ENCODE peak calls at places on chromosome 11, in eight cellular contexts. One of them, this sample, is unnamed.

GRCh38 chr11:122659676-122660571 is 4.4 kb downstream of the UBASH3B start:
- DNase-seq in ovary: no peak
- DNase-seq in IMR-90: no peak
- DNase-seq in body of pancreas: no peak
- DNase-seq in heart left ventricle: no peak
- DNase-seq in tibial nerve: no peak
- DNase-seq in A549: no peak
- DNase-seq in spleen: no peak
- DNase-seq in this sample: no peak

GRCh38 chr11:128757886-128758612 is 64.2 kb downstream of the FLI1 start:
- DNase-seq in ovary: no peak
- DNase-seq in IMR-90: no peak
- DNase-seq in body of pancreas: no peak
- DNase-seq in heart left ventricle: no peak
- DNase-seq in tibial nerve: no peak
- DNase-seq in A549: no peak
- DNase-seq in spleen: peak
- DNase-seq in this sample: no peak

GRCh38 chr11:46309669-46310288 is 32.3 kb downstream of the CREB3L1 start:
- DNase-seq in ovary: no peak
- DNase-seq in IMR-90: no peak
- DNase-seq in body of pancreas: no peak
- DNase-seq in heart left ventricle: no peak
- DNase-seq in tibial nerve: no peak
- DNase-seq in A549: no peak
- DNase-seq in spleen: no peak
- DNase-seq in this sample: no peak

GRCh38 chr11:78265326-78265725 is 76.6 kb downstream of the USP35 start:
- DNase-seq in ovary: no peak
- DNase-seq in IMR-90: peak
- DNase-seq in body of pancreas: no peak
- DNase-seq in heart left ventricle: no peak
- DNase-seq in tibial nerve: no peak
- DNase-seq in A549: no peak
- DNase-seq in spleen: no peak
- DNase-seq in this sample: no peak

GRCh38 chr11:35629914-35630313 is 11.7 kb downstream of the FJX1 start:
- DNase-seq in ovary: no peak
- DNase-seq in IMR-90: peak
- DNase-seq in body of pancreas: no peak
- DNase-seq in heart left ventricle: no peak
- DNase-seq in tibial nerve: no peak
- DNase-seq in A549: peak
- DNase-seq in spleen: no peak
- DNase-seq in this sample: no peak

GRCh38 chr11:31641477-31642062 is 132.0 kb downstream of the ELP4 start:
- DNase-seq in ovary: no peak
- DNase-seq in IMR-90: peak
- DNase-seq in body of pancreas: peak
- DNase-seq in heart left ventricle: no peak
- DNase-seq in tibial nerve: no peak
- DNase-seq in A549: peak
- DNase-seq in spleen: no peak
- DNase-seq in this sample: no peak

GRCh38 chr11:94398101-94398500 is 3.1 kb downstream of the GPR83 start:
- DNase-seq in ovary: no peak
- DNase-seq in IMR-90: no peak
- DNase-seq in body of pancreas: no peak
- DNase-seq in heart left ventricle: no peak
- DNase-seq in tibial nerve: no peak
- DNase-seq in A549: no peak
- DNase-seq in spleen: no peak
- DNase-seq in this sample: no peak

GRCh38 chr11:79052539-79052938 is 388.3 kb downstream of the TENM4 start:
- DNase-seq in ovary: no peak
- DNase-seq in IMR-90: no peak
- DNase-seq in body of pancreas: peak
- DNase-seq in heart left ventricle: no peak
- DNase-seq in tibial nerve: no peak
- DNase-seq in A549: no peak
- DNase-seq in spleen: no peak
- DNase-seq in this sample: no peak

GRCh38 chr11:17014774-17015638 is 792 bp upstream of the PLEKHA7 start:
- DNase-seq in ovary: no peak
- DNase-seq in IMR-90: no peak
- DNase-seq in body of pancreas: peak
- DNase-seq in heart left ventricle: no peak
- DNase-seq in tibial nerve: peak
- DNase-seq in A549: peak
- DNase-seq in spleen: no peak
- DNase-seq in this sample: no peak

GRCh38 chr11:12287009-12287373 is 90.4 kb upstream of the PARVA start:
- DNase-seq in ovary: peak
- DNase-seq in IMR-90: peak
- DNase-seq in body of pancreas: no peak
- DNase-seq in heart left ventricle: peak
- DNase-seq in tibial nerve: peak
- DNase-seq in A549: peak
- DNase-seq in spleen: no peak
- DNase-seq in this sample: peak

GRCh38 chr11:29962243-29962642 is 54.6 kb downstream of the KCNA4 start:
- DNase-seq in ovary: no peak
- DNase-seq in IMR-90: no peak
- DNase-seq in body of pancreas: no peak
- DNase-seq in heart left ventricle: no peak
- DNase-seq in tibial nerve: no peak
- DNase-seq in A549: no peak
- DNase-seq in spleen: no peak
- DNase-seq in this sample: no peak

GRCh38 chr11:119195680-119196079 is 10.4 kb downstream of the NHERF4 start:
- DNase-seq in ovary: no peak
- DNase-seq in IMR-90: peak
- DNase-seq in body of pancreas: peak
- DNase-seq in heart left ventricle: no peak
- DNase-seq in tibial nerve: no peak
- DNase-seq in A549: peak
- DNase-seq in spleen: peak
- DNase-seq in this sample: no peak

GRCh38 chr11:106344392-106344791 is 266.9 kb downstream of the AASDHPPT start:
- DNase-seq in ovary: no peak
- DNase-seq in IMR-90: peak
- DNase-seq in body of pancreas: no peak
- DNase-seq in heart left ventricle: no peak
- DNase-seq in tibial nerve: no peak
- DNase-seq in A549: no peak
- DNase-seq in spleen: no peak
- DNase-seq in this sample: no peak

GRCh38 chr11:7613394-7613720 is 59.9 kb downstream of the CYB5R2 start:
- DNase-seq in ovary: no peak
- DNase-seq in IMR-90: no peak
- DNase-seq in body of pancreas: no peak
- DNase-seq in heart left ventricle: no peak
- DNase-seq in tibial nerve: no peak
- DNase-seq in A549: no peak
- DNase-seq in spleen: no peak
- DNase-seq in this sample: no peak

GRCh38 chr11:115411114-115411513 is 93.1 kb downstream of the CADM1 start:
- DNase-seq in ovary: no peak
- DNase-seq in IMR-90: no peak
- DNase-seq in body of pancreas: no peak
- DNase-seq in heart left ventricle: no peak
- DNase-seq in tibial nerve: no peak
- DNase-seq in A549: no peak
- DNase-seq in spleen: no peak
- DNase-seq in this sample: no peak

GRCh38 chr11:115420524-115420923 is 83.7 kb downstream of the CADM1 start:
- DNase-seq in ovary: no peak
- DNase-seq in IMR-90: no peak
- DNase-seq in body of pancreas: no peak
- DNase-seq in heart left ventricle: no peak
- DNase-seq in tibial nerve: no peak
- DNase-seq in A549: no peak
- DNase-seq in spleen: no peak
- DNase-seq in this sample: no peak

GRCh38 chr11:115418626-115419025 is 85.6 kb downstream of the CADM1 start:
- DNase-seq in ovary: no peak
- DNase-seq in IMR-90: no peak
- DNase-seq in body of pancreas: no peak
- DNase-seq in heart left ventricle: no peak
- DNase-seq in tibial nerve: no peak
- DNase-seq in A549: no peak
- DNase-seq in spleen: no peak
- DNase-seq in this sample: no peak

GRCh38 chr11:115418081-115418480 is 86.1 kb downstream of the CADM1 start:
- DNase-seq in ovary: no peak
- DNase-seq in IMR-90: no peak
- DNase-seq in body of pancreas: no peak
- DNase-seq in heart left ventricle: no peak
- DNase-seq in tibial nerve: no peak
- DNase-seq in A549: no peak
- DNase-seq in spleen: no peak
- DNase-seq in this sample: no peak

GRCh38 chr11:115415939-115416338 is 88.3 kb downstream of the CADM1 start:
- DNase-seq in ovary: no peak
- DNase-seq in IMR-90: no peak
- DNase-seq in body of pancreas: no peak
- DNase-seq in heart left ventricle: no peak
- DNase-seq in tibial nerve: no peak
- DNase-seq in A549: no peak
- DNase-seq in spleen: no peak
- DNase-seq in this sample: no peak
- TF ChIP-seq POLR2A in ovary: no peak
- TF ChIP-seq POLR2A in IMR-90: no peak
- TF ChIP-seq POLR2A in body of pancreas: no peak
- TF ChIP-seq POLR2A in heart left ventricle: no peak
- TF ChIP-seq POLR2A in tibial nerve: no peak
- TF ChIP-seq POLR2A in A549: no peak
- TF ChIP-seq POLR2A in spleen: no peak
- TF ChIP-seq POLR2A in this sample: no peak

DNA sequence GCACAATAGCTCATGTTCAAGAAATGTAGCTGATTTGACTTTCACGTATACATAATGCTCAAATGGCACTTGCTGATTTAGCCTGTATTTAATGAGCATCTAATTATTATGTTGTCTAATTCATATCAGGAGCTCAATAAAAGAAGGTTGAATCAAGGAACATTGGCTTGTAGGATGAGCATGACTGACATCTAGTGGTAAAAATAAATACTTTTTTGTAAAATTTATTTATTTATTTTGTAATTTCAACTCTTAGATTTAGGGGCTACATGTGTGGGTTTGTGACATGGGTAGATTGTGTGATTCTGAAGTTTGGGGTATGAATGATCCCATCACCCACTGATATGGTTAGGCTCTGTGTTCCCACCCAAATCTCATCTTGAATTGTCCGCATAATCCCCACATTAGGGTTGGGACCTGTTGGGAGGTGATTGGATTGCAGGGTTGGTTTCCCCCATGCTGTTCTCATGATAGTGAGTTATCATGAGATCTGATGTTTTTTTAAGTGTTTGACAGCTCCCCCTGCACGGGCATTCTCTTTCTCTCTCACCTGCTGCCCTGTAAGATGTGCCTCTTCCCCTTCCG is 1.7 kb upstream of the OR52E5 start:
- DNase-seq in ovary: no peak
- DNase-seq in IMR-90: peak
- DNase-seq in body of pancreas: no peak
- DNase-seq in heart left ventricle: no peak
- DNase-seq in tibial nerve: no peak
- DNase-seq in A549: peak
- DNase-seq in spleen: no peak
- DNase-seq in this sample: no peak
- TF ChIP-seq CTCF in ovary: no peak
- TF ChIP-seq CTCF in IMR-90: peak
- TF ChIP-seq CTCF in body of pancreas: peak
- TF ChIP-seq CTCF in heart left ventricle: peak
- TF ChIP-seq CTCF in tibial nerve: peak
- TF ChIP-seq CTCF in A549: peak
- TF ChIP-seq CTCF in spleen: peak
- TF ChIP-seq CTCF in this sample: no peak

GRCh38 chr11:47523491-47524199 is 29.3 kb downstream of the CELF1 start:
- DNase-seq in ovary: no peak
- DNase-seq in IMR-90: peak
- DNase-seq in body of pancreas: peak
- DNase-seq in heart left ventricle: no peak
- DNase-seq in tibial nerve: peak
- DNase-seq in A549: peak
- DNase-seq in spleen: no peak
- DNase-seq in this sample: no peak

GRCh38 chr11:47527186-47527585 is 25.7 kb downstream of the CELF1 start:
- DNase-seq in ovary: no peak
- DNase-seq in IMR-90: no peak
- DNase-seq in body of pancreas: no peak
- DNase-seq in heart left ventricle: no peak
- DNase-seq in tibial nerve: no peak
- DNase-seq in A549: no peak
- DNase-seq in spleen: no peak
- DNase-seq in this sample: no peak

GRCh38 chr11:47518212-47518959 is 34.5 kb downstream of the CELF1 start:
- DNase-seq in ovary: no peak
- DNase-seq in IMR-90: no peak
- DNase-seq in body of pancreas: no peak
- DNase-seq in heart left ventricle: no peak
- DNase-seq in tibial nerve: no peak
- DNase-seq in A549: no peak
- DNase-seq in spleen: no peak
- DNase-seq in this sample: no peak

DNA sequence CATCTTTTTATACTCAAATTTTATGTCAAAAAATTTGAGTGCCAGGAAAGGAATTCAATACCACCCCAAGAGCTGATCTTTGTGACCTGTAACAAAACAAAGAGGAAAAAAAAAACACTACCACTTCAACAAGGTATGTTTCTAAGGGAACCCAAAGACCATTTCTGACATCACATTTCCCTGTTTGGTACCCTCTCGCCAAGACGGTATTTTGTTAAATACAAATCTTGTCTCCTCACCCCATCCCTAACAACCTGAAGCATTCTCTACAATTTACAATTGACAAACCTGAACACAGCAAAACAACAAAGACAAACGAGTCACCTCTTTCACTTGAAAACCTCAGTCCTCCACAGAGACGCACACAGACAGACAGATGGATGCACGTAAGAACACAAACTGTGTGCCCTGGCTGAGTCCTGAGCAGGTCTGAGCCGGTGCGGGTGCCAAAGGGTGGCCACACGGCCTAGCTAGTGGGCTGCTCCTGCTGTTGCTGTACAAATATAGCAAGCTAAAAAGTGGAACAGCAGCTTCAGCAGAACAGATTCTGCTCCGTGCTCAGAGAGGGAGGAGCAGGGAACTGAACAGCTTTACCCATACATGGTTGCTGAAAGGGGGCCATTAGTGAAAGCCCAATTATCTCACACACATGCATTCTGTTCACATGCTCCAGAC is 28.6 kb downstream of the CELF1 start:
- DNase-seq in ovary: no peak
- DNase-seq in IMR-90: no peak
- DNase-seq in body of pancreas: peak
- DNase-seq in heart left ventricle: no peak
- DNase-seq in tibial nerve: no peak
- DNase-seq in A549: no peak
- DNase-seq in spleen: no peak
- DNase-seq in this sample: no peak
- TF ChIP-seq POLR2A in ovary: no peak
- TF ChIP-seq POLR2A in IMR-90: no peak
- TF ChIP-seq POLR2A in body of pancreas: no peak
- TF ChIP-seq POLR2A in heart left ventricle: no peak
- TF ChIP-seq POLR2A in tibial nerve: no peak
- TF ChIP-seq POLR2A in A549: no peak
- TF ChIP-seq POLR2A in spleen: no peak
- TF ChIP-seq POLR2A in this sample: no peak

GRCh38 chr11:75352417-75353206 is 1.2 kb upstream of the ARRB1 start:
- DNase-seq in ovary: no peak
- DNase-seq in IMR-90: no peak
- DNase-seq in body of pancreas: peak
- DNase-seq in heart left ventricle: peak
- DNase-seq in tibial nerve: no peak
- DNase-seq in A549: no peak
- DNase-seq in spleen: peak
- DNase-seq in this sample: no peak
- TF ChIP-seq CTCF in ovary: no peak
- TF ChIP-seq CTCF in IMR-90: no peak
- TF ChIP-seq CTCF in body of pancreas: no peak
- TF ChIP-seq CTCF in heart left ventricle: no peak
- TF ChIP-seq CTCF in tibial nerve: no peak
- TF ChIP-seq CTCF in A549: no peak
- TF ChIP-seq CTCF in spleen: no peak
- TF ChIP-seq CTCF in this sample: no peak

This sample was measured in lower leg skin.